ENCODE peak calls at places on chromosomes 7 and 10, in five cellular contexts. D, G, U, C and O are unnamed samples.

GRCh38 chr7:42170724-42171123 is 66.3 kb downstream of the GLI3 start:
- DNase-seq in D (no peak), G (no peak), U (no peak), C (peak), O (no peak)

GRCh38 chr10:16258476-16259040 is 178.3 kb upstream of the PTER start:
- DNase-seq in D (no peak), G (no peak), U (no peak), C (no peak), O (no peak)

GRCh38 chr10:49243139-49243538 is 54.9 kb upstream of the TMEM273 start:
- DNase-seq in D (no peak), G (no peak), U (no peak), C (no peak), O (no peak)

GRCh38 chr10:6621536-6621935 is 41.5 kb upstream of the PRKCQ start:
- DNase-seq in D (no peak), G (no peak), U (no peak), C (peak), O (no peak)

GRCh38 chr10:31490858-31491504 is 172.0 kb downstream of the ZEB1 start:
- DNase-seq in D (no peak), G (peak), U (peak), C (peak), O (no peak)

GRCh38 chr10:116810895-116811294 is 38.4 kb upstream of the ENO4 start:
- DNase-seq in D (no peak), G (no peak), U (no peak), C (no peak), O (no peak)

GRCh38 chr10:132257271-132257670 is 50.5 kb downstream of the STK32C start:
- DNase-seq in D (no peak), G (no peak), U (no peak), C (peak), O (no peak)

GRCh38 chr7:155456772-155457543 is 971 bp upstream of the EN2 start:
- DNase-seq in D (no peak), G (peak), U (no peak), C (no peak), O (no peak)

GRCh38 chr10:26318672-26319071 is 102.1 kb downstream of the GAD2 start:
- DNase-seq in D (no peak), G (no peak), U (no peak), C (no peak), O (no peak)

GRCh38 chr7:55538538-55538937 is 33.8 kb downstream of the VOPP1 start:
- DNase-seq in D (no peak), G (peak), U (no peak), C (peak), O (no peak)

GRCh38 chr10:31912289-31912688 is 16.3 kb downstream of the ARHGAP12 start:
- DNase-seq in D (no peak), G (no peak), U (no peak), C (peak), O (no peak)

GRCh38 chr10:93180402-93181040 is 106.8 kb downstream of the CYP26A1 start:
- DNase-seq in D (no peak), G (peak), U (no peak), C (peak), O (no peak)

GRCh38 chr10:100413206-100413605 is 49.6 kb upstream of the WNT8B start:
- DNase-seq in D (no peak), G (no peak), U (no peak), C (no peak), O (no peak)

GRCh38 chr10:74194545-74194944 is 43.5 kb downstream of the ADK start:
- DNase-seq in D (no peak), G (peak), U (no peak), C (peak), O (no peak)

GRCh38 chr10:3935141-3935540 is 150.1 kb upstream of the KLF6 start:
- DNase-seq in D (peak), G (peak), U (peak), C (peak), O (peak)

GRCh38 chr10:110425684-110426293 is 71.9 kb upstream of the DUSP5 start:
- DNase-seq in D (no peak), G (peak), U (peak), C (peak), O (no peak)

GRCh38 chr7:129225931-129226572 is 1.2 kb downstream of the AHCYL2 start:
- DNase-seq in D (no peak), G (no peak), U (no peak), C (no peak), O (no peak)

GRCh38 chr10:82419981-82420380 is 545.0 kb downstream of the NRG3 start:
- DNase-seq in D (no peak), G (no peak), U (no peak), C (no peak), O (no peak)

GRCh38 chr7:78542551-78542950 is 744.0 kb downstream of the PHTF2 start:
- DNase-seq in D (no peak), G (no peak), U (no peak), C (no peak), O (no peak)

GRCh38 chr7:157573244-157573643 is 236.4 kb downstream of the DNAJB6 start:
- DNase-seq in D (no peak), G (no peak), U (no peak), C (no peak), O (no peak)

GRCh38 chr7:130207642-130208041 is at the start of gene SSMEM1:
- DNase-seq in D (no peak), G (peak), U (no peak), C (peak), O (no peak)

GRCh38 chr7:116574025-116574822 is 49.4 kb downstream of the CAV1 start:
- DNase-seq in D (no peak), G (no peak), U (no peak), C (peak), O (no peak)

GRCh38 chr10:19479854-19480253 is 336.4 kb upstream of the PLXDC2 start:
- DNase-seq in D (no peak), G (no peak), U (no peak), C (no peak), O (no peak)

GRCh38 chr10:133258818-133259602 is 17.7 kb downstream of the ADAM8 start:
- DNase-seq in D (peak), G (peak), U (peak), C (peak), O (peak)